ENCODE peak calls at places on chromosomes 2 and 18, in five cellular contexts. B is Peyer's patch, G is fibroblast of lung, R is tibial nerve, K is neural progenitor cell. C is an unnamed sample.
A peak's percentile ranks its signal among the peaks of the same experiment; 100 is the strongest.

GRCh38 chr2:194443926-194444325 is 1213.1 kb upstream of the SLC39A10 start:
- DNase-seq in B (no peak), G (no peak), K (no peak), R (no peak), C (no peak)

GRCh38 chr18:27970321-27970720 is 206.6 kb downstream of the CDH2 start:
- DNase-seq in R (no peak), K (no peak), B (no peak), G (no peak), C (no peak)

GRCh38 chr18:23968638-23969037 is 45.9 kb upstream of the TTC39C start:
- DNase-seq in K (no peak), B (no peak), R (no peak), G (no peak), C (no peak)

GRCh38 chr2:197705912-197706838 is 1.0 kb downstream of the MARS2 start:
- DNase-seq in R (no peak), K (peak; percentile 18), B (peak; percentile 49), G (peak; percentile 21), C (no peak)

GRCh38 chr2:113886479-113887383 is 3.2 kb upstream of the ACTR3 start:
- DNase-seq in B (peak; percentile 87), R (no peak), K (no peak), G (peak; percentile 85), C (peak; percentile 70)

GRCh38 chr18:35267161-35267651 is 22.8 kb downstream of the ZSCAN30 start:
- DNase-seq in G (peak; percentile 74), K (peak; percentile 4), R (peak; percentile 39), B (peak; percentile 76), C (no peak)

GRCh38 chr2:96636772-96637171 is 1.3 kb downstream of the KANSL3 start:
- DNase-seq in G (peak; percentile 9), R (no peak), B (no peak), K (no peak), C (no peak)

GRCh38 chr18:35510071-35511010 is 12.6 kb upstream of the INO80C start:
- DNase-seq in G (no peak), K (no peak), B (no peak), R (no peak), C (no peak)

GRCh38 chr2:68423966-68424650 is 43.0 kb downstream of the FBXO48 start:
- DNase-seq in K (no peak), B (no peak), R (no peak), G (no peak), C (no peak)

GRCh38 chr2:167582619-167583018 is 664.8 kb downstream of the STK39 start:
- DNase-seq in G (peak; percentile 47), K (no peak), B (no peak), R (no peak), C (no peak)

GRCh38 chr2:216696321-216696720 is 972 bp upstream of the IGFBP5 start:
- DNase-seq in G (no peak), K (no peak), B (no peak), R (no peak), C (no peak)

GRCh38 chr2:236341721-236342120 is 77.5 kb upstream of the ASB18 start:
- DNase-seq in B (no peak), K (peak; percentile 67), R (no peak), G (no peak), C (no peak)

GRCh38 chr2:174607989-174608865 is 10.6 kb upstream of the WIPF1 start:
- DNase-seq in B (no peak), K (no peak), R (no peak), G (no peak), C (no peak)

GRCh38 chr2:67574230-67574629 is 177.1 kb downstream of the ETAA1 start:
- DNase-seq in K (no peak), R (no peak), G (peak; percentile 63), B (no peak), C (no peak)

GRCh38 chr2:41967426-41968181 is 80.2 kb upstream of the PKDCC start:
- DNase-seq in B (no peak), G (peak; percentile 47), R (no peak), K (no peak), C (no peak)

GRCh38 chr2:6923319-6923718 is 6.1 kb downstream of the RNF144A start:
- DNase-seq in K (no peak), G (no peak), R (no peak), B (no peak), C (no peak)

GRCh38 chr2:201532686-201533304 is 81.3 kb downstream of the STRADB start:
- DNase-seq in K (no peak), G (peak; percentile 90), R (no peak), B (no peak), C (peak; percentile 29)

GRCh38 chr2:190418717-190419116 is 10.6 kb downstream of the MFSD6 start:
- DNase-seq in K (no peak), B (no peak), G (no peak), R (no peak), C (no peak)

GRCh38 chr2:231671617-231672350 is 36.5 kb upstream of the PTMA start:
- DNase-seq in R (no peak), B (peak; percentile 86), K (peak; percentile 34), G (no peak), C (no peak)

GRCh38 chr2:231674587-231675334 is 33.6 kb upstream of the PTMA start:
- DNase-seq in G (peak; percentile 53), R (peak; percentile 61), B (peak; percentile 80), K (peak; percentile 90), C (no peak)

GRCh38 chr2:231670892-231671616 is 37.3 kb upstream of the PTMA start:
- DNase-seq in K (peak; percentile 65), R (no peak), B (peak; percentile 62), G (no peak), C (no peak)

GRCh38 chr2:231673348-231673770 is 35.0 kb upstream of the PTMA start:
- DNase-seq in K (peak; percentile 78), G (peak; percentile 32), B (peak; percentile 19), R (no peak), C (no peak)

DNA sequence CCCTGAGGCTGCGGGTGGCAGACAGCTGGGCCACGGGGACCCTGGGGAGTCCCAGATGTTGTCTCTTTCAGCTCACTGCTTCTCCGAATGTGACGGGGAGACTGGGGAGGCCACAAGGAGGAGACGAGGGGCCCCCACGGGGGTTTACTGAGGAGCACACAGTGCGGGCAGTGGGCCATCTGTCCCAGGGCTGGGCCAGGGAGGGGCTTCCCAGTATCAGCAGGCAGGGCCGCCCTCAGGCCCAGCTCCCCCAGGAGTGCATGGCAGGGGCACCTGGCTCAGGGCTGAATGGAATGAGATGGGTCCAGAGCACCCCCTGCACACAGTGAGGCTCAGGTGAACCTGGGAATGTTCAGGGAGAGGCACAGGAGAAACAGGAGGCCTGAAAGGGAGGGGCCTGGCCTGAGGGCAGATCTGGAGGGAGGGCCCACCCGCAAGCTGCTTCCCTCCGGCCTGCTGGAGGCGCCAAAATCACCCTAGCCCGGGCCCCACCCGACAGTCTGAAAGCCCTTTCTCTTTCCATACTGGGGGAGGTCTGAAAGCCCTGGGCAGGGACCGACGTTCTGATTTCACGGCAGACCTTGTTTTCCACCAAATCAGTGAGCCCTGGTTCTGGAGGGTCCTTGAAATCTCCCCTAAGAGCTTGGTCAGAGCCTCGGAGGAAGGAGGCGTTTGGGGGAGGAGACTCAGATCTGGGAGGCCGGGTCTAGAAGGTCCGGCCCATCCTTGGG is 35.5 kb upstream of the PTMA start:
- DNase-seq in K (peak; percentile 73), G (peak; percentile 60), R (no peak), B (peak; percentile 89), C (no peak)
- H3K4me3 ChIP-seq in K (peak overlapping the region; percentile 9), G (no peak overlapping the region), R (no peak overlapping the region), B (no peak overlapping the region), C (no peak overlapping the region)

DNA sequence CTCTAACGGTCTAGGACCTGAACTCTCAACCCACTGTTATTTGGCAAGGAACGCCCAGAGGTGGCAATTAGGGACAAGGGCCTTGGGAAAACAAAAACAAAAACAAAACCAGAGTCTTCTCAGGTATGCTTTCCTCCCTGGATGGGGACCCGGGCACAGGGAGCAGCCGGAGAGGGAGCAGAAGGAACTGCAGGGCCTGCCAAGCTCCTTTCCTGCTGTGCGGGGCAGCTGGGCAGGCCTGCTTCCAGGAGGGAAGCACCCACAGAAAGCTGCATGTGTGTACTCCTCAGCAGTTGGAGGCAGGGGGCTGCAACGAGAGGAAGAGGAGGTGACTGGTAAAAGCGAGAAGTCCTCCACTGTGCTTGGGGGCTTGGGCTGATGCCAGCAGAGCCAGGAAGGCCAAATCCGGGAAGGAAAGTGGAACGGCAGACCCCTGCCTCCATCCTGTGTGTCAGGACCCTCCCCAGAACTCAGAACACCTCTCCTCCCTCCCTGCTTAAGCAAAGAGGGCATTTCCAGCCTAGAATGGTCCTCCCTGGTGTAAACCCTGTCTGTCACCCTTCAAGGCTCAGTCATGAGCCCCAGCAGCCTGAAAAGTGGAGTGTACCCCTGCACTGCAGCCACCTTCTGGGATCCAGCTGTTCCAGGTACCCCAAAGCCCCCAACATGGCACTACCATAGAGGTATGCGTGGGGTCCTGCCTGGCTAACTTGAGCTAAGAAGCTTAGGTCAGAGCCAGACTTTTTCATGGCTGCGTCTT is 56.3 kb downstream of the DNMT3A start:
- DNase-seq in B (no peak), R (no peak), K (no peak), G (no peak), C (no peak)
- H3K9me3 ChIP-seq in B (no peaks in the 10 kb centered on the region), R (no peaks in the 10 kb centered on the region), K (no peaks in the 10 kb centered on the region), G (no peaks in the 10 kb centered on the region), C (no peaks in the 10 kb centered on the region)

GRCh38 chr2:219037783-219038549 is 3.4 kb downstream of the CFAP65 start:
- DNase-seq in B (no peak), G (no peak), K (no peak), R (no peak), C (no peak)

GRCh38 chr2:219042157-219042556 is 841 bp upstream of the CFAP65 start:
- DNase-seq in G (no peak), K (no peak), B (no peak), R (no peak), C (no peak)

GRCh38 chr2:219041252-219041651 is at the start of gene CFAP65:
- DNase-seq in B (no peak), R (no peak), K (peak; percentile 83), G (peak; percentile 66), C (peak; percentile 20)

GRCh38 chr2:219035942-219036341 is 5.4 kb downstream of the CFAP65 start:
- DNase-seq in R (no peak), K (no peak), B (no peak), G (no peak), C (no peak)

DNA sequence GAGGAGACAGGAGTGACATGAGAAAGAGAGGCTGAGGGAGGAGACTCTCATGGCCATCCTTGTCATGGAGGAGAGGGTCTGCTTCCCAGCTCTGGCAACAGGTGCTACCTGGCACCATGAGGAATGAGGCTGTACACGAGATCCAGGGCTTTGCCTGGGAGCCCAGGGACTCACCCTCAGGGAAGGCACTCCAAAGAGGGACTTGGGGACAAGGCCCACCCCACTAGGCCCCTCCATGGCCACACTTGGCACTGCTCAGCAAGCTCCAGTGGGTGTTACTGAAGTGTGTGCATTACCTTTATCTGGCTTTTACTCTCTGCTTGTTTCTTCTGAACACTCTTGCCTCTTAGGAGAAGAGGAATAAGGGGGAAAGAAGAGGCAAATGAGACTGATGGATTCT is 2.7 kb downstream of the CFAP65 start:
- DNase-seq in B (no peak), G (no peak), R (no peak), K (no peak), C (no peak)
- H3K27me3 ChIP-seq in B (no peaks in the 10 kb centered on the region), G (peaks cover 20% of the 10 kb centered on the region), R (peaks cover 63% of the 10 kb centered on the region), K (peaks cover 92% of the 10 kb centered on the region), C (peaks cover 38% of the 10 kb centered on the region)

GRCh38 chr2:219524817-219525216 is 10.5 kb downstream of the ASIC4 start:
- DNase-seq in R (no peak), G (no peak), B (no peak), K (no peak), C (no peak)

GRCh38 chr2:219523031-219523671 is 8.9 kb downstream of the ASIC4 start:
- DNase-seq in G (peak; percentile 18), K (peak; percentile 57), B (no peak), R (no peak), C (no peak)

GRCh38 chr2:219521066-219521880 is 7.0 kb downstream of the ASIC4 start:
- DNase-seq in B (no peak), G (peak; percentile 41), K (peak; percentile 80), R (no peak), C (no peak)

GRCh38 chr2:219520079-219520478 is 5.8 kb downstream of the ASIC4 start:
- DNase-seq in B (no peak), R (no peak), G (no peak), K (no peak), C (no peak)

GRCh38 chr2:219522111-219523030 is 8.1 kb downstream of the ASIC4 start:
- DNase-seq in B (no peak), R (no peak), K (peak; percentile 83), G (peak; percentile 40), C (no peak)
- H3K4me3 ChIP-seq in B (peak overlapping the region; percentile 19), R (peak overlapping the region; percentile 11), K (peak overlapping the region; percentile 40), G (no peak overlapping the region), C (peak overlapping the region; percentile 13)